ENCODE peak calls at places on chromosome 11, in six cellular contexts. One of them, this sample, is unnamed.

GRCh38 chr11:113045146-113045545 is 83.9 kb downstream of the NCAM1 start:
- DNase-seq in cardiac muscle cell: no peak
- DNase-seq in DND-41: no peak
- DNase-seq in adrenal gland: no peak
- DNase-seq in IMR-90: no peak
- DNase-seq in A549: no peak
- DNase-seq in this sample: no peak

GRCh38 chr11:13309156-13309555 is 31.6 kb downstream of the BMAL1 start:
- DNase-seq in A549: no peak
- DNase-seq in DND-41: no peak
- DNase-seq in IMR-90: no peak
- DNase-seq in adrenal gland: no peak
- DNase-seq in cardiac muscle cell: no peak
- DNase-seq in this sample: no peak

GRCh38 chr11:132941024-132941646 is 591.2 kb downstream of the OPCML start:
- DNase-seq in cardiac muscle cell: peak; percentile 52
- DNase-seq in A549: no peak
- DNase-seq in adrenal gland: no peak
- DNase-seq in DND-41: peak; percentile 36
- DNase-seq in IMR-90: peak; percentile 43
- DNase-seq in this sample: peak; percentile 13

GRCh38 chr11:57913713-57914704 is 109.7 kb upstream of the OR9Q1 start:
- DNase-seq in DND-41: no peak
- DNase-seq in A549: no peak
- DNase-seq in adrenal gland: no peak
- DNase-seq in IMR-90: no peak
- DNase-seq in cardiac muscle cell: no peak
- DNase-seq in this sample: no peak

GRCh38 chr11:95877288-95877687 is 46.6 kb downstream of the MTMR2 start:
- DNase-seq in A549: no peak
- DNase-seq in adrenal gland: no peak
- DNase-seq in DND-41: no peak
- DNase-seq in IMR-90: peak; percentile 100
- DNase-seq in cardiac muscle cell: peak; percentile 97
- DNase-seq in this sample: no peak

GRCh38 chr11:62707277-62707771 is at the start of the genes BSCL2 and GNG3:
- DNase-seq in adrenal gland: peak; percentile 36
- DNase-seq in DND-41: peak; percentile 40
- DNase-seq in A549: no peak
- DNase-seq in cardiac muscle cell: no peak
- DNase-seq in IMR-90: no peak
- DNase-seq in this sample: no peak

GRCh38 chr11:20483931-20484330 is 96.4 kb downstream of the PRMT3 start:
- DNase-seq in adrenal gland: no peak
- DNase-seq in A549: no peak
- DNase-seq in cardiac muscle cell: no peak
- DNase-seq in DND-41: no peak
- DNase-seq in IMR-90: peak; percentile 3
- DNase-seq in this sample: no peak

GRCh38 chr11:125070699-125071254 is 7.7 kb downstream of the SLC37A2 start:
- DNase-seq in IMR-90: peak; percentile 64
- DNase-seq in cardiac muscle cell: peak; percentile 77
- DNase-seq in A549: no peak
- DNase-seq in DND-41: no peak
- DNase-seq in adrenal gland: peak; percentile 98
- DNase-seq in this sample: peak; percentile 29

GRCh38 chr11:118877487-118878173 is 6.1 kb upstream of the CXCR5 start:
- DNase-seq in A549: no peak
- DNase-seq in adrenal gland: no peak
- DNase-seq in IMR-90: no peak
- DNase-seq in cardiac muscle cell: no peak
- DNase-seq in DND-41: no peak
- DNase-seq in this sample: no peak
- H3K4me3 ChIP-seq in A549: no peak overlapping the region
- H3K4me3 ChIP-seq in adrenal gland: no peak overlapping the region
- H3K4me3 ChIP-seq in IMR-90: no peak overlapping the region
- H3K4me3 ChIP-seq in cardiac muscle cell: no peak overlapping the region
- H3K4me3 ChIP-seq in DND-41: no peak overlapping the region
- H3K4me3 ChIP-seq in this sample: no peak overlapping the region

DNA sequence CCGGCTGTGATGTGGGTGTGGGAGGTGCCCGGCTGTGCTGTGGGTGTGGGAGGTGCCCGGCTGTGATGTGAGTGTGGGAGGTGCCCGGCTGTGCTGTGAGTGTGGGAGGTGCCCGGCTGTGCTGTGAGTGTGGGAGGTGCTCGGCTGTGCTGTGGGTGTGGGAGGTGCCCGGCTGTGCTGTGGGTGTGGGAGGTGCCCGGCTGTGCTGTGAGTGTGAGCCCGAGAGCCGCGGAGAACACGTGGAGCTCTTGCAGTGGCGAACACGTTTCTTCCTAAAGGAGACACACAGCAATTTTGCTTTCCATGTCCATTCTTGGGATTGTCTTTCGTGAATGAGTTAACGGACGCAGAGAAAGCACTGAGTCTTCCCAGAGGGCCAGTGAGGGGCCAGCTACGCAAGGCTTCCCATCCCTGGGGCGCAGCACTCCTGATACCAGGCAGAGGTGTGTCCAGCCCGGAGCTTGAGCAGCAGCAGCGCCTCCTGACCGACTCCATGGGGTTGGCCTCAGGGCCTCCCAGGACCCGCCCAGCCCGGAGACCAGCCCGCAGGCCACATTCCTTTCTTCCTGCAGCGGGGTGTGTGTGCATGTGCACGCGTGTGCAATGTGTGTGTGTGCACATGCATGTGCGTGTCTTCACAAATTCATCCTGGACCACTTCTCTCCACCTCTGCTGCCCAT is 245.0 kb upstream of the B3GAT1 start:
- DNase-seq in A549: no peak
- DNase-seq in DND-41: peak; percentile 20
- DNase-seq in cardiac muscle cell: no peak
- DNase-seq in IMR-90: no peak
- DNase-seq in adrenal gland: no peak
- DNase-seq in this sample: no peak
- H3K27ac ChIP-seq in A549: no peak overlapping the region
- H3K27ac ChIP-seq in DND-41: peak overlapping the region; percentile 72
- H3K27ac ChIP-seq in cardiac muscle cell: no peak overlapping the region
- H3K27ac ChIP-seq in IMR-90: no peak overlapping the region
- H3K27ac ChIP-seq in adrenal gland: no peak overlapping the region
- H3K27ac ChIP-seq in this sample: no peak overlapping the region

GRCh38 chr11:123584737-123585136 is 69.7 kb downstream of the SCN3B start:
- DNase-seq in DND-41: no peak
- DNase-seq in adrenal gland: no peak
- DNase-seq in IMR-90: no peak
- DNase-seq in cardiac muscle cell: no peak
- DNase-seq in A549: no peak
- DNase-seq in this sample: no peak
- H3K4me1 ChIP-seq in DND-41: no peaks in the 10 kb centered on the region
- H3K4me1 ChIP-seq in adrenal gland: peaks cover 39% of the 10 kb centered on the region
- H3K4me1 ChIP-seq in IMR-90: no peaks in the 10 kb centered on the region
- H3K4me1 ChIP-seq in cardiac muscle cell: peaks cover 6% of the 10 kb centered on the region
- H3K4me1 ChIP-seq in A549: peaks cover 88% of the 10 kb centered on the region
- H3K4me1 ChIP-seq in this sample: peaks cover 45% of the 10 kb centered on the region

DNA sequence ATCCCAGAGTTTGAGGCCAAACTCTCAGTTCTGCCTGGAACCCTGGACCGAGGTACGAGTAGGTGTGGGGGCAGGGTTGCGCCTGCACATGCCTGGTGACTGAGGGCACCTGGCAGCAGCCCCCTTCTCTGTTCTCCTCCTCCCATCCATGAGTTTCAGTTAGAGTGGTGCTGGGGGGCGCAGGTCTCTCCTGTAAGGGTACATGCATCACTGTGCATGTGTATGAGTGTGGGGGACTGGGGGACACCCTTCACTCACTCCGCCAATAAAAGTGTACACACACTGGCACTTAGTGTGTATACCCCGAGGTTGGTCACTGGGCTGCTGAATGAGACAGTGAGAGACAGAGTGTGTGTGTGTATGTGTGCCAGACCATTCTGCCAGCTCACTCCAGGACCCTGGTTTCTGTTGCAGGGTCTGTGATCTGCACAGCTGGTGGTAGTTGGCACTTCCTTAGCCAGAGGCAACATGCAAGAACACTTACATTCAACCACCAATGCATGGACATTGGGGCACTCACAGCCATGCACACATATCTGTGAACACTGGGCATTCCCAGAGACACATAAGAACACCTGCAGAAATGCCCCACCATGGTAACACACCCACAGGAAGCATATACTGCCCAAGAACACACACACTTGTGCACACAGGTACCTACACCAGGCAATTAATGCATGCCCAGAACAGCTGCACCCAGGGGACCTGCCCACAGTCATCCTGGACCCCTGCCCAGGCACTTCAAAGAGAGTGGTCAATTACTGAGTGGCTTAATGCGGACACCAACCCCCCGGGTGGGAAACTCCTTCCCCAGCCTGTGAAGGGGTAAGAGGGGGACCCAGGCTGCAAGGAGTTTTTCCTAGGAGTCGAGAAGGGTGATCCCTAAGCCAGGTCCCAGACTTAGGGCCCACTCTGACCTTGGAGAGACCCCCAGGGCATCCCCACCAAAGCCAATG is 1.2 kb upstream of the NRXN2 start:
- DNase-seq in IMR-90: no peak
- DNase-seq in cardiac muscle cell: no peak
- DNase-seq in DND-41: no peak
- DNase-seq in A549: no peak
- DNase-seq in adrenal gland: no peak
- DNase-seq in this sample: no peak
- H3K4me3 ChIP-seq in IMR-90: no peak overlapping the region
- H3K4me3 ChIP-seq in cardiac muscle cell: no peak overlapping the region
- H3K4me3 ChIP-seq in DND-41: no peak overlapping the region
- H3K4me3 ChIP-seq in A549: peak overlapping the region; percentile 94
- H3K4me3 ChIP-seq in adrenal gland: no peak overlapping the region
- H3K4me3 ChIP-seq in this sample: no peak overlapping the region

DNA sequence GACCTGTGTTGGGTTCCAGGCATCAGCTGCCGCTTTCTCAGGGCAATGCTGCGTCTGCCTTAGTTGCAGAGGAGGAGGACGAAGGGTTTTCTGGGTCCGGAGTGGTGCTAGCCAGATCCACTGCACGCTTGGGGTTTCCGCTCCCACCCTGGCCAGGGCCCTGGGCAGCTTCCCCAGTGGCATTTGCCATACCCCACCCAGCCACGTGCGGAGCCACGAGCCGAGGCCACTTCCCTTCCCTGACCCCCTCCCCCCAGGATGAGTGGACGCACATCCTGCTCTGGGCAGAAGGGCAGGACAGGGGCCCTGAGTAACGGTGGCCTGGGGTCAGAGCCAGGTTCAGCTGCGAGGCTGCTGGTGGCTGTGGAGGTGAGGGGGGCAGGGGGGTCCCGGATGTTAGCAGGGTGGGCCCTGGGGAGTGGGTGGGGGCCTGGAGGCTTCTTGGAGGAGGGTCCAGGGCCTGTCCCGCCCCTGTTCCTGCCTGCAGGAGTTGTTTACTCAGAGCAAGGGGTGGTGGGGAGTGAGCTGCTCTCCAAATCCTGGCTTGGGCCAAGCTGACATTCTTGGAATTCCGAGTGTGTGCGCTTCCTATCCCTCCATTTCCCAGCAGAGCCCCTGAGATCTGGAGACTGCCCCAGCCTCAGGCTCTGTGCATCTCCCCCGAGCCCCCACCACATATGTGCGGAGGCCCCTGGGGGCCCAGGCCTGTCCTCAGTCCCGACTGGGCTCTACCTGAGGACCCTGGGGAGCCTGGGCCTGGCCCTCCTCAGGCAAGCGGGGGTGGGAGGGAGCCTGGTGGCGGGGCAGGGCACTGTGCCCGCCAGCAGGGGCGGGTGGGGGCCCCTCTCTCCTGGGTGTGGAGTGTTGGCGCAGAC is 1.4 kb downstream of the TSPAN4 start:
- DNase-seq in cardiac muscle cell: peak; percentile 98
- DNase-seq in IMR-90: peak; percentile 90
- DNase-seq in DND-41: no peak
- DNase-seq in adrenal gland: peak; percentile 90
- DNase-seq in A549: peak; percentile 86
- DNase-seq in this sample: peak; percentile 76
- H3K27ac ChIP-seq in cardiac muscle cell: peak overlapping the region; percentile 89
- H3K27ac ChIP-seq in IMR-90: peak overlapping the region; percentile 98
- H3K27ac ChIP-seq in DND-41: no peak overlapping the region
- H3K27ac ChIP-seq in adrenal gland: peak overlapping the region; percentile 44
- H3K27ac ChIP-seq in A549: peak overlapping the region; percentile 99
- H3K27ac ChIP-seq in this sample: peak overlapping the region; percentile 93

DNA sequence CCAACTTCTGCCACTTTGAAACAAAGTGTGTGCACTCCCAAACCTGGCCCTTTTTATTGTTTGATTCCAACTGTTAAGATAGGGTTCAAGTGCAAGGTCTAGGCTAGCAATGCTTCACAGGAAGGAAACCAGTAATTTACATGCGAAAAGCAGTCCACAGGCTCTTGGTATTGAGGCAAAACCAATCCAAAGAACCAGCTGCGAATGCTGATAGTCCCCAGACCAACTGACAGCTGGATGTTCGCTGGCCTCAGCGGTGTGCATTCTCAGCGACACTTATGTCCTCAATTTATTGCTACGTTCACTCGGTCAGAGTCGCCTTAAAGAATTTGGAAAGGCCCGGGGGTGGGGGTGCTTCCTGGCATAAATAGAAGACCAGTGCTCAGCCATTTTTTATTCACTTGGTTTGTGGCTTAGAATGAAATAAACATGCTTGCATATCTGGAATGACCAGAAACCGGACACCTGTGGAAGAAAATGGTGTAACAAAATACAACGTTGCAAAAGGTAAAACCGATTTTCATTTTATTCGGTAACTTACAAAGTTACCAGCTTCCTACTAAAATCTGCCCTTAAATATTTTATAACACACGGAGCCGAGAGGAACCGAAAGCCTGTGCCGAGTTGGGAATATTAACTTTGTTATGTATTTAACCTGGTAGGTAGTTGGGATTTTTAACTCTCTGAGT is 1.6 kb downstream of the CPT1A start:
- DNase-seq in DND-41: peak; percentile 51
- DNase-seq in IMR-90: peak; percentile 20
- DNase-seq in cardiac muscle cell: peak; percentile 36
- DNase-seq in A549: no peak
- DNase-seq in adrenal gland: no peak
- DNase-seq in this sample: peak; percentile 40
- H3K4me1 ChIP-seq in DND-41: peaks cover 66% of the 10 kb centered on the region
- H3K4me1 ChIP-seq in IMR-90: peaks cover 24% of the 10 kb centered on the region
- H3K4me1 ChIP-seq in cardiac muscle cell: peaks cover 19% of the 10 kb centered on the region
- H3K4me1 ChIP-seq in A549: peaks cover 34% of the 10 kb centered on the region
- H3K4me1 ChIP-seq in adrenal gland: peaks cover 66% of the 10 kb centered on the region
- H3K4me1 ChIP-seq in this sample: peaks cover 78% of the 10 kb centered on the region

DNA sequence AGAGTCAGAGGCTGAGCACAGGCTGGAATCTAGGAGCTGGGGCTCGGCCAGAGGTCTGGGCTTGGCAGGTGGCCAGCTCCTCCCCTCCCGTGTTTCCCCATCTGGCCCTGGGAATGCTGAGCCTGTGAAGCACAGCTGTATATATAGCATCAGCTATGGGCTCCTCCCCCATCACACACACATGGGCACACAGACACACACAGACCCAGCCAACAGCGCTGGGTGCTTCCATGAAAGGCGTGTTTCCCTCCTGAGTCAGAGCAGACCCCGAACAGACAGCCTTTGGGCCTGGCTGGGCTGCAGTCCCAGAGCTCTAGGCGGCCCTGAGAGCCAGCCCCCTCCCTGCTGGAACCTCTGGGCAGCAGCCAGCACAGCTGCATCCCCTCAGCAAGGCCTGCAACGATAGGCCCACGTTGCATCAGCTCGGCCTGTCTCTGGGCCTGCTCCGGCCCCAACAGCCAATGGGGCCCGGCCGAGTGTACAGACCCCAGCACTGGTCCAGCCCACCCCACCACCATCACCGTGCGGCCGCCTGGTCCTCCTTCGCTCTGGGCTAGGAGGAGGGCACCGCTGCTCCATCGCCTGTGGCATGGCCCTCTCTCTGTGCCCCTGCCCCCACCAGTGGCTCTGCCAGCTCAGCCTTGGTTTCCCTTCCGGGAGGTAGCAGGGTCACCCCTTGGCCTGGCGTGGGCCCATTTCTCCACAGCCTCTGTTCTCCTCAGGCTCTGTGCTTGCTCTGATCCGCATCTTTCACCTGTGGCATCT is 7.6 kb upstream of the SERPINH1 start:
- DNase-seq in IMR-90: peak; percentile 100
- DNase-seq in A549: no peak
- DNase-seq in DND-41: peak; percentile 20
- DNase-seq in adrenal gland: peak; percentile 95
- DNase-seq in cardiac muscle cell: peak; percentile 100
- DNase-seq in this sample: peak; percentile 60
- H3K4me3 ChIP-seq in IMR-90: peak overlapping the region; percentile 27
- H3K4me3 ChIP-seq in A549: no peak overlapping the region
- H3K4me3 ChIP-seq in DND-41: no peak overlapping the region
- H3K4me3 ChIP-seq in adrenal gland: no peak overlapping the region
- H3K4me3 ChIP-seq in cardiac muscle cell: no peak overlapping the region
- H3K4me3 ChIP-seq in this sample: no peak overlapping the region